ENCODE peak calls at places on chromosomes 1 and 21, in six cellular contexts. P is Calu3, K is cardiac muscle cell, U is D721Med, R is IMR-90, N is WTC11. O is an unnamed sample.

GRCh38 chr1:184210822-184211221 is 159.3 kb downstream of the TSEN15 start:
- DNase-seq in K (no peak), U (no peak), R (no peak), N (no peak), P (no peak), O (no peak)

GRCh38 chr21:34890724-34891609 is 158.1 kb downstream of the RUNX1 start:
- DNase-seq in P (peak; percentile 26), N (peak; percentile 42), U (no peak), K (peak; percentile 38), R (peak; percentile 48), O (peak; percentile 16)

GRCh38 chr21:36980280-36981048 is 14.0 kb upstream of the HLCS start:
- DNase-seq in P (peak; percentile 31), U (no peak), R (no peak), K (peak; percentile 32), N (peak; percentile 41), O (no peak)

GRCh38 chr1:17759114-17759513 is 4.0 kb downstream of the ACTL8 start:
- DNase-seq in U (no peak), P (peak; percentile 37), K (no peak), R (no peak), N (peak; percentile 54), O (no peak)

GRCh38 chr1:85406887-85407593 is 57.9 kb downstream of the DDAH1 start:
- DNase-seq in N (no peak), P (peak; percentile 30), K (no peak), U (no peak), R (peak; percentile 94), O (no peak)

GRCh38 chr1:225848044-225848955 is 33.9 kb downstream of the TMEM63A start:
- DNase-seq in R (peak; percentile 56), K (no peak), U (no peak), P (no peak), N (no peak), O (no peak)

GRCh38 chr1:241957692-241958494 is at the start of gene BECN2:
- DNase-seq in P (no peak), U (no peak), R (no peak), K (no peak), N (peak; percentile 13), O (no peak)

GRCh38 chr1:223242382-223242955 is 99.4 kb upstream of the TLR5 start:
- DNase-seq in N (no peak), K (no peak), R (peak; percentile 40), U (no peak), P (no peak), O (no peak)

GRCh38 chr1:176450526-176450925 is 12.4 kb upstream of the PAPPA2 start:
- DNase-seq in N (no peak), R (no peak), P (peak; percentile 30), U (no peak), K (no peak), O (no peak)

GRCh38 chr1:61605607-61606321 is 119.2 kb downstream of the TM2D1 start:
- DNase-seq in R (peak; percentile 15), U (no peak), P (no peak), N (no peak), K (no peak), O (no peak)

GRCh38 chr1:244224487-244225430 is 173.7 kb downstream of the ZBTB18 start:
- DNase-seq in K (no peak), N (no peak), R (no peak), P (no peak), U (no peak), O (no peak)

GRCh38 chr1:42290130-42290529 is 44.9 kb downstream of the FOXJ3 start:
- DNase-seq in U (no peak), R (peak; percentile 50), K (no peak), N (no peak), P (no peak), O (no peak)

GRCh38 chr1:195981448-195982139 is 626.6 kb downstream of the KCNT2 start:
- DNase-seq in R (peak; percentile 45), P (no peak), K (no peak), N (no peak), U (no peak), O (no peak)

GRCh38 chr1:46532498-46533178 is 18.8 kb downstream of the KNCN start:
- DNase-seq in U (peak; percentile 81), N (peak; percentile 81), K (peak; percentile 77), R (peak; percentile 36), P (peak; percentile 84), O (peak; percentile 74)

GRCh38 chr1:162080472-162081015 is 11.1 kb downstream of the NOS1AP start:
- DNase-seq in R (no peak), K (no peak), P (no peak), U (no peak), N (no peak), O (no peak)

GRCh38 chr1:7398982-7399381 is 372.1 kb upstream of the VAMP3 start:
- DNase-seq in K (no peak), P (no peak), N (no peak), U (no peak), R (peak; percentile 33), O (no peak)

GRCh38 chr1:183600136-183600535 is 9.9 kb upstream of the NCF2 start:
- DNase-seq in P (no peak), K (no peak), U (no peak), R (peak; percentile 92), N (no peak), O (no peak)

GRCh38 chr1:153929433-153929825 is 6.7 kb upstream of the GATAD2B start:
- DNase-seq in P (no peak), U (no peak), K (no peak), N (no peak), R (no peak), O (no peak)

GRCh38 chr1:236354330-236355147 is 39.5 kb upstream of the EDARADD start:
- DNase-seq in U (no peak), K (peak; percentile 24), R (no peak), P (no peak), N (no peak), O (no peak)

GRCh38 chr1:59332221-59332620 is 35.3 kb downstream of the FGGY start:
- DNase-seq in U (no peak), N (no peak), R (peak; percentile 5), K (no peak), P (no peak), O (no peak)

GRCh38 chr1:203028067-203028783 is 1.9 kb downstream of the PPFIA4 start:
- DNase-seq in P (no peak), K (peak; percentile 38), R (no peak), N (no peak), U (peak; percentile 15), O (no peak)

GRCh38 chr1:83512371-83513004 is 486.4 kb downstream of the TTLL7 start:
- DNase-seq in K (no peak), P (no peak), U (no peak), N (no peak), R (no peak), O (no peak)

GRCh38 chr1:241696172-241696814 is 44.2 kb downstream of the WDR64 start:
- DNase-seq in N (no peak), R (no peak), P (no peak), U (no peak), K (no peak), O (no peak)

GRCh38 chr1:67970088-67970487 is 80.3 kb downstream of the DIRAS3 start:
- DNase-seq in U (no peak), P (no peak), R (peak; percentile 90), N (no peak), K (no peak), O (no peak)

GRCh38 chr1:25061596-25061995 is 131.5 kb upstream of the RUNX3 start:
- DNase-seq in P (no peak), K (no peak), N (no peak), R (no peak), U (no peak), O (no peak)

GRCh38 chr1:68174173-68175113 is 57.9 kb downstream of the WLS start:
- DNase-seq in U (no peak), R (peak; percentile 98), N (no peak), P (peak; percentile 74), K (peak; percentile 41), O (peak; percentile 2)

GRCh38 chr1:110594466-110595076 is 11.6 kb downstream of the KCNA2 start:
- DNase-seq in K (no peak), R (no peak), P (no peak), N (no peak), U (no peak), O (no peak)

GRCh38 chr1:201385299-201385891 is 7.9 kb upstream of the TNNT2 start:
- DNase-seq in P (peak; percentile 93), N (peak; percentile 90), R (peak; percentile 19), K (peak; percentile 80), U (peak; percentile 86), O (peak; percentile 44)

GRCh38 chr1:236172041-236172579 is 29.8 kb downstream of the GPR137B start:
- DNase-seq in U (no peak), K (no peak), R (no peak), N (no peak), P (no peak), O (no peak)

DNA sequence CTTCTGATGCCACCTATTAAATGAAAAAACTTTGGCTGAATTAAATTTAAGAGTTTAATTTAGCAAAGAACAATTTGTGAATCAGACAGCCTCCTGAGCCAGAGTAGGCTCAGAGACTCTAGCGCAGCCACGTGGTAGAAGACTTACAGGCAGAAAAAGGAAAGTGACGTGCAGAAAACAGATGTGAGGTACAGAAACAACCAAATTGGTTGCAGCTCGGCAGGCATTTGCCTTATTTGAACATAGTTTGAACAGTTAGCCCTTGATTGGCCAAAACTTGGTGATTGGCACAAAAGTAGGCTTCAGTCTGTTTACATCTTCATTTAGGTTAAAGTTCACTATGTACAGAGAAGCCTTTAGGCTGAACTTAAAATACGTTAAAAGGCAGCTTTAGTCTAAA is 22.9 kb downstream of the TCP10L start:
- DNase-seq in R (peak; percentile 83), N (peak; percentile 39), U (no peak), P (no peak), K (peak; percentile 59), O (no peak)
- TF ChIP-seq CTCF in R (peak; percentile 64), N (no peak), U (peak; percentile 30), P (no peak), K (peak; percentile 77), O (peak; percentile 50)

GRCh38 chr1:147225193-147225730 is at the start of gene FMO5:
- DNase-seq in N (peak; percentile 67), R (peak; percentile 57), U (no peak), P (peak; percentile 58), K (peak; percentile 59), O (peak; percentile 23)
- TF ChIP-seq CTCF in N (no peak), R (peak; percentile 6), U (no peak), P (no peak), K (peak; percentile 12), O (peak; percentile 36)

DNA sequence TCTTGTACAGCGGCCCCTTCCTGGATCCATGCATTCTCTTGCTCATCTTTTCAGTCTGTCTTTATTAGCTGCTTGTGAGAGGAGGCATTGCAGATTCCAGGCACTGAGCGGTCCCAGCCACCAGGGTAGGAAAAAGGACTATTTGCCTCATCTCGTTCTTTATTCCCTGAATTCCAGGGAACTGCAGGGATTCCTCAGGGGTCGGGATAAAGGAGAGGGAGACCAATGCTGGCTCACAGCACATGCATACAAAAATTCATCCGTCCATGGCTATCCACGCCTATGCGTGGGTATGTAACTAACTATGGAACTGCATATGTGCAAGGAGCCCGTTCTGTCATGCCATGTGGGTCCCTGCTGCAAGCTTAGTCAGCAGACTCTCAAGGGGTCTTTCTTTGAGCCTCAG is 879 bp upstream of the PLPPR5 start:
- DNase-seq in R (no peak), P (no peak), N (peak; percentile 29), K (no peak), U (no peak), O (no peak)
- TF ChIP-seq CTCF in R (no peak), P (no peak), N (no peak), K (no peak), U (no peak), O (peak; percentile 25)

DNA sequence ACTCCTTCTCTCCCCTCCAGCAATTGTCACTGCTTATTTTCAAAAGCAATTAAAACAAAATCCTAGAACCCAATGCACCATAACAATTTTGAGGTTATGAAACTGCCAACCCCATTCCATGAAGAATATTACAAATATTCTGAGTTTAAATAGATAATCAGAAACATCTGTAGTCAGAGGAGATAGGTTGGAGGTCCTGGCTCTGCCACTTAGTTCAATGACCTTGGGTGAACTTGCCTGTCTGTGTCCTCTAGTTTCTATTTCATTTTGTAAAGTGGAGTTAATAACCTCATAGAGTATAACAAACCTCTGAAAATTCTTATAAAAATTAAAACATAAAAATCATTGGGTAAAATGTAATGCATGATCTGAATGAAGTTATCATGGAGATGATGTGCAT is 164.6 kb downstream of the KCTD3 start:
- DNase-seq in N (no peak), U (no peak), K (no peak), P (no peak), R (no peak), O (no peak)
- TF ChIP-seq CTCF in N (no peak), U (no peak), K (no peak), P (no peak), R (no peak), O (no peak)